ENCODE peak calls at places on chromosomes 13 and 19, in four cellular contexts. O, W, M and Y are unnamed samples.

GRCh38 chr19:33950141-33950805 is 153.6 kb downstream of the KCTD15 start:
- DNase-seq in W (peak), O (no peak), M (no peak), Y (no peak)

GRCh38 chr19:17332677-17333581 is 1.7 kb downstream of the ANO8 start:
- DNase-seq in M (peak), O (peak), W (peak), Y (peak)

GRCh38 chr19:30602661-30603322 is 230.6 kb downstream of the ZNF536 start:
- DNase-seq in M (no peak), W (no peak), O (no peak), Y (no peak)

GRCh38 chr19:2198317-2198716 is 34.6 kb downstream of the DOT1L start:
- DNase-seq in W (no peak), M (no peak), O (no peak), Y (no peak)

GRCh38 chr13:26971990-26972888 is 199.4 kb downstream of the USP12 start:
- DNase-seq in O (no peak), W (peak), M (peak), Y (peak)

GRCh38 chr19:36973021-36973843 is 57.1 kb downstream of the ZNF568 start:
- DNase-seq in M (no peak), W (no peak), O (peak), Y (peak)

GRCh38 chr13:49731766-49732165 is 40.5 kb upstream of the EBPL start:
- DNase-seq in M (peak), W (no peak), O (no peak), Y (peak)

GRCh38 chr19:2648528-2648937 is 54.0 kb downstream of the GNG7 start:
- DNase-seq in M (peak), O (peak), W (peak), Y (peak)

GRCh38 chr13:42762917-42763316 is 18.5 kb upstream of the FAM216B start:
- DNase-seq in W (no peak), O (no peak), M (peak), Y (peak)

GRCh38 chr19:19335408-19336158 is 15.0 kb downstream of the MAU2 start:
- DNase-seq in W (no peak), M (no peak), O (no peak), Y (no peak)

GRCh38 chr13:89269737-89270136 is 1598.6 kb downstream of the SLITRK5 start:
- DNase-seq in O (no peak), W (no peak), M (no peak), Y (no peak)

GRCh38 chr19:47730910-47731309 is 14.4 kb upstream of the NOP53 start:
- DNase-seq in O (no peak), W (no peak), M (no peak), Y (no peak)

GRCh38 chr19:47730521-47730889 is 14.8 kb upstream of the NOP53 start:
- DNase-seq in O (no peak), W (no peak), M (no peak), Y (no peak)

GRCh38 chr19:47729468-47729798 is 15.9 kb upstream of the NOP53 start:
- DNase-seq in O (no peak), W (peak), M (peak), Y (peak)

GRCh38 chr19:47726467-47726866 is 13.2 kb downstream of the EHD2 start:
- DNase-seq in W (no peak), O (no peak), M (no peak), Y (peak)

DNA sequence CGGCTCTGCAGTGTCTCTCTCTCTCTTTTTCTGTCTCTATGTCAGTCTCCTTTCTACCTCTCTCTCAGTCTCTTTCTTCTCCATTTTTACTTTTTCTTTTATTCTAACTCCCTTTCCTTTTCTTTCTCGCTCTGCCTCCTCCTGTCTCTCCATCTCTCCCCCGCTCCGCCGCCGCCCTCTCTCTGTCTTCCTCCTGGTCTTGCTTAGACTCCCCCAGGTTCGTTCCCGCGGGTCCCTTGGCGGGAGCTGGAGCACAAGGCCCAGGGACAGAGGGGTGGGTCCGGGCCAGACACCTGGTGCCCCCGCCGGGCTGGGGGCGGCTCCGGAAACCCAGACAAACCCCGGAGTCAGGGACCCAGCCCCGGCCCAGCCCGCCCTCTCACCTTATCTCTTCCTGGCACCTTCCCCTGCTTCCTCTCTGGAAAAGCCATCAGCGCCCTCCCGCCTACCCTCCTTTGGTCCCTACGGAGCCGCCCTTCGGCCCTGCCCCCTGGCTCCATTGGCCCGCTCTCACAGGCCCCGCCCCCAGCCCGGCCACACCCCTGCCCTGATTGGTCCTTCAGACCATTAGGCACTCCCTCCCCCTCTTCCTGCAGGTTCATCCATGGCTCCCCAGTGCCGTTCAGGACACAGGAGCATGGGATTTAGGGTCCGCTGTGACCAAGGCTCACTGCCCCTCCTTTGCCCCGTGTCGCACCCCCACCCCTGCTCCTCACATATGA is 15.4 kb upstream of the NOP53 start:
- DNase-seq in M (peak), O (no peak), W (peak), Y (no peak)
- H3K9ac ChIP-seq in M (peak), O (no peak), W (no peak), Y (peak)

DNA sequence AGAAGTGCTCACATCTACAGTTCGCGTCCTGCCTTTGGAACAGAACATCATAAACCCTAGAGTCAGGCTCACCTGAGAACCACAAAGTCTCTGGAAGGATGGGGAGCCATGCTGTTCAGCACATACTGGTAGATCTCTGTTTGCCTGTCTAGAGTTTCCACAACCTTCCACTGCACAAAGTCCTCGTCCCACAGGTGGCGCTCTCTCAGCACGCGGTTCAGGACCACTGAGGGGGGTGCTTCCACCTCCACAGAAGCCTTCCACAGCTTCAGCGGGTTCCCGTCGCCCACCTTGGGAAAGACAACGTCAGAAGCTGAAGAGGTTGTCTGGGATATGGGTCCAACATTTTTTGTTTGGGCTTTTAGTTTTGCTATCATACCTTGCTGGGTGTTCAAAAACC is 93.6 kb downstream of the KL start:
- DNase-seq in O (no peak), W (peak), M (no peak), Y (no peak)
- TF ChIP-seq CTCF in O (peak), W (peak), M (peak), Y (peak)

DNA sequence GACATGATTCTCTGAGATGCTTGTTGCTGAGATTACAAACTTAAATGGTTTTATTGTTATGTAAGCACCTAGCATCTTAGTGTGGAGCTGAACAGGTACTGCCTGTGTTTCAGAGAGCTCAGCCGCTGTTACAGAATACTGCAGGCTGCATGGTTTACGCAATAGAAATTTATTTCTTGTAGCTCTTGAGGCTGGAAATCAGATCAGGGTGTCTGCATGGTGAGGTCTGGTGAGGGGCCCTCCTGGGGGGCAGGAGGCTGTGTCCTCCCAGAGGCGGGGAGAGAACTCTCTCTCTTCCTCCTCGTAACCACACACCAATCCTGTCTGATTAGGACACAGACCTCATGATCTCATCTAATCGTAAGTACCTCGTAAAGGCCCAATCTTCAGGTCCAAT is 13.1 kb downstream of the ATP11A start:
- DNase-seq in M (no peak), O (no peak), W (no peak), Y (no peak)
- H3K9ac ChIP-seq in M (no peak), O (no peak), W (no peak), Y (no peak)

GRCh38 chr13:28680541-28680940 is 21.6 kb downstream of the POMP start:
- DNase-seq in O (no peak), M (no peak), W (no peak), Y (no peak)

GRCh38 chr13:28678809-28679208 is 19.9 kb downstream of the POMP start:
- DNase-seq in W (no peak), O (no peak), M (peak), Y (no peak)

GRCh38 chr13:28685114-28685513 is 26.2 kb downstream of the POMP start:
- DNase-seq in W (no peak), M (no peak), O (no peak), Y (no peak)

GRCh38 chr13:28684257-28684656 is 25.3 kb downstream of the POMP start:
- DNase-seq in O (no peak), M (no peak), W (peak), Y (no peak)

DNA sequence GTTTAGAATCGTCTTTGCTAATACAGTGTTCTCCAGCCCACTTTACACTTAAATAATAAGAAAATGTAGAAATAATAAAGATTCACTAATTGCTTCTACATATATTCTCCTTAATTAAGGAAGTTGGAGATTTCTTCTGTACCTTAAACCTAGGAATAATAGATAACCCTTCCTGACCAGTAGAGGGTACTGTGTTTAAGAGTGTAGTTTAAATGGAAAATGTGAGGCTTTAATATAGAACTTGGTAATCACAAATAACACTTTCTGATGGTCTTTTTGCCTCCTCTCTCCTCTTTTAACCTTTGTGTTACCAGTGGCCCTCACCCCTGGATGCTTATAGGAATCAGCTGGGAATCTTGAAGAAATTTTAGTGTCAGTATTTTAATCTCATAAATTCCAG is 20.7 kb downstream of the POMP start:
- DNase-seq in W (no peak), O (no peak), M (peak), Y (no peak)
- TF ChIP-seq CTCF in W (peak), O (no peak), M (peak), Y (peak)

GRCh38 chr13:21229241-21230024 is 53.0 kb downstream of the MRPL57 start:
- DNase-seq in O (no peak), W (no peak), M (no peak), Y (no peak)

GRCh38 chr13:21232196-21232595 is 55.7 kb downstream of the MRPL57 start:
- DNase-seq in M (no peak), O (no peak), W (no peak), Y (no peak)

GRCh38 chr13:21231426-21231945 is 55.0 kb downstream of the MRPL57 start:
- DNase-seq in O (no peak), W (no peak), M (no peak), Y (no peak)

GRCh38 chr13:21228738-21229137 is 52.3 kb downstream of the MRPL57 start:
- DNase-seq in O (no peak), M (no peak), W (no peak), Y (no peak)

GRCh38 chr13:21230516-21230915 is 54.1 kb downstream of the MRPL57 start:
- DNase-seq in O (no peak), M (no peak), W (no peak), Y (no peak)
- H3K9ac ChIP-seq in O (no peak), M (no peak), W (no peak), Y (no peak)